ENCODE peak calls at places on chromosome 19, in five cellular contexts. E is A673, V is AG04450, J is PC-3, Z is pancreas. K is an unnamed sample.
A peak's percentile ranks its signal among the peaks of the same experiment; 100 is the strongest.

GRCh38 chr19:7917292-7918061 is 2.7 kb upstream of the SNAPC2 start:
- DNase-seq in E (peak; percentile 79), V (no peak), J (peak; percentile 75), Z (peak; percentile 87), K (peak; percentile 71)

GRCh38 chr19:2782357-2782935 is 627 bp downstream of the SGTA start:
- DNase-seq in E (no peak), V (no peak), J (no peak), Z (no peak), K (peak; percentile 21)

GRCh38 chr19:4910594-4911273 is 1.4 kb downstream of the UHRF1 start:
- DNase-seq in E (peak; percentile 52), V (no peak), J (peak; percentile 80), Z (peak; percentile 66), K (peak; percentile 64)

GRCh38 chr19:28436320-28436719 is 776.6 kb downstream of the UQCRFS1 start:
- DNase-seq in E (no peak), V (no peak), J (no peak), Z (no peak), K (no peak)

GRCh38 chr19:33622505-33622808 is 704 bp downstream of the CHST8 start:
- DNase-seq in E (no peak), V (no peak), J (no peak), Z (no peak), K (no peak)

GRCh38 chr19:34961775-34962174 is 2.3 kb downstream of the ZNF792 start:
- DNase-seq in E (no peak), V (no peak), J (no peak), Z (no peak), K (no peak)

GRCh38 chr19:43290568-43291359 is 21.4 kb upstream of the PSG9 start:
- DNase-seq in E (no peak), V (no peak), J (no peak), Z (no peak), K (peak; percentile 3)

GRCh38 chr19:45217193-45217956 is 27.8 kb downstream of the EXOC3L2 start:
- DNase-seq in E (no peak), V (no peak), J (no peak), Z (peak; percentile 45), K (no peak)

GRCh38 chr19:18590273-18591272 is 2.0 kb downstream of the REX1BD start:
- DNase-seq in E (peak; percentile 94), V (no peak), J (no peak), Z (peak; percentile 64), K (peak; percentile 89)

GRCh38 chr19:1063030-1063908 is 3.7 kb upstream of the ARHGAP45 start:
- DNase-seq in E (no peak), V (no peak), J (peak; percentile 29), Z (peak; percentile 39), K (no peak)

GRCh38 chr19:5093297-5093858 is 124.5 kb downstream of the KDM4B start:
- DNase-seq in E (peak; percentile 84), V (no peak), J (no peak), Z (peak; percentile 77), K (no peak)

GRCh38 chr19:18049390-18049789 is 37.3 kb downstream of the IL12RB1 start:
- DNase-seq in E (no peak), V (no peak), J (no peak), Z (peak; percentile 88), K (no peak)

GRCh38 chr19:8654591-8655339 is 24.3 kb downstream of the NFILZ start:
- DNase-seq in E (peak; percentile 72), V (no peak), J (peak; percentile 65), Z (peak; percentile 81), K (peak; percentile 34)

DNA sequence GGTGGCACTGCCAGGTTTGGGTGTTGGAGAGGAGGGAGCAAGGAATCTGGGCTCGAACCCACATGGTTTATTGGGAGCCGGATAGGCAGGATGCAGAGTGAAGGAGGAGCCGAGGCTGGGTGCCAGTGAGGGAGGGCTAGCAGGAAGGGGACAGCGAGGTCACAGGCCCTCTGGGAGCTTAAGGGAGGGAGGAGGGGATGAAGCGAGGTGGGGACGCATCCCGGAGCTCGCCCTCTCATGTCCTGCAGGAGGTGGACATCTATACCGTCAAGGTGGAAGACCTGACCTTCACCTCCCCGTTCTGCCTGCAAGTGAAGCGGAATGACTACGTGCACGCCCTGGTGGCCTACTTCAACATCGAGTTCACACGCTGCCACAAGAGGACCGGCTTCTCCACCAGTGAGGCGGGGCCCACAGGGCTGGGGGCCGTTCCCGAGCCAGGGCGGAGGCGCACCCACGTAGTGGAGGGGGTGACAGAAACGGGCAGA is 3.5 kb upstream of the ADM5 start:
- DNase-seq in E (no peak), V (no peak), J (no peak), Z (no peak), K (no peak)
- H3K27me3 ChIP-seq in E (no peaks in the 10 kb centered on the region), V (no peaks in the 10 kb centered on the region), J (no peaks in the 10 kb centered on the region), Z (no peaks in the 10 kb centered on the region), K (no peaks in the 10 kb centered on the region)

DNA sequence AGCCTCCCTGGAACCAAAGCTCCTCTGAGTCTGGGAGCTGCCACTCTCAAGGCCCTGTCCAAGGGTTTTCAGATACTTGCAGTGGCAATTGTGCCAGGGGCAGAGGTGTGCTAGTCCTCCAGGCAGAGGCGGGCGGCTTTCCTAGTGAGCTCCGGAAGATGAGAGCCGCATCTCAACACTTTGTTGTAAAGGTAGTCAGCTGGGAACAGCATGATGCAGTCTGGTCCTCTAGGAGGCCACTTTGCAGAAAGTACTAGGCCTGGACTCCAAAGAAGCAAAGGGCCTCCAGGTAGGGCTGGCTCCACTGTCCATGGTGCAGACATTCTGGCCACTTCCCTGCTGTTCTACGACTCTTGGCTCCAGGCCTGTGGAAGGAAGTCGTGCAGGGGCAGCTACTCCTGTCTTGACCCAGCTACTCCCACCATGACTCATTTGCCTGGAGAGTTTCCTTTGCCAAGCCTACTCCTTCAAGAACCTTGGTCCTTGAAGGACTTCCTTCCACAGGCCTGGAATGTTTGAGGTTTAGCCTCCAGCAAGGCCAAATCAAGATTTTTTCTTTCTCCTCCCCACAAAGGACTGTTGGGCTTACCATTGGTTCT is 9.9 kb upstream of the ZNF536 start:
- DNase-seq in E (no peak), V (no peak), J (no peak), Z (no peak), K (no peak)
- H3K27me3 ChIP-seq in E (no peaks in the 10 kb centered on the region), V (no peaks in the 10 kb centered on the region), J (peaks cover 5% of the 10 kb centered on the region), Z (no peaks in the 10 kb centered on the region), K (no peaks in the 10 kb centered on the region)

DNA sequence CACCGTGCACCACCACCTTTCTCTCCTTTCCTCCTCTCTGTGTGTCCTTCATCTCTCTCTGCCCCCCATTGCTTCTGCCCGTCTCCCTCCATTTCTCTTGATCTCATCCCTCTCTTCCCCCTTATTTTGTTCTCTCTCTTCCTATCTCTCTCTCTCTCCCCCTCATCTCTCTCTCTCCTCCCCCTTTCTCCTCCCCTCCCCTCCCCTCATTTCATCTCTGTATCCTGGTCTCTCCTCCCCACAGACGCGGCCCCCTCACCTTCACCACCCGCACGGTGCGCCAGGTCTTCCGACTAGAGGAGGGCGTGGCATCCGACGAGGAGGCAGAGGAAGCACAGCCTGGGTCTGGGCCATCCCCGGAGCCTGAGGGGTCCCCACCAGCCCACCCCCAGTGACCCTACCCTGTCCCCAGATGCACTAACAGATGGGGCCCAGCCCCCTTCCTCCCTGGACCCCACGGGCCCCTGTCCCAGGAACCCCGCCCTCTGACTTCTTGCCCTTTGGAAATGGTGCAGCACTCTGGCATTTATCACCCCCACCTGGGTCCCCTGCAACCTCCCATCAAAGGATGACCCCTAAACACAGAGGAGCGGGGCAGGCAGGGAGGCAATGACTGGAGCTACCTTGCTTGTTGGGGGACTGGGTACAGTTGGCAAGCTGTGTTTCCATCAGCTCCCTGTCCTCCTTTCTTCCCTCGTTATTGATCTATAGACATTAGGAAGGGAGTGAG is 19.6 kb downstream of the KCNC3 start:
- DNase-seq in E (no peak), V (no peak), J (no peak), Z (peak; percentile 30), K (no peak)
- H3K27me3 ChIP-seq in E (peaks cover 10% of the 10 kb centered on the region), V (peaks cover 30% of the 10 kb centered on the region), J (peaks cover 16% of the 10 kb centered on the region), Z (no peaks in the 10 kb centered on the region), K (peaks cover 48% of the 10 kb centered on the region)

GRCh38 chr19:30276312-30276884 is 95.8 kb upstream of the ZNF536 start:
- DNase-seq in E (no peak), V (no peak), J (no peak), Z (no peak), K (no peak)

GRCh38 chr19:30281903-30282302 is 90.3 kb upstream of the ZNF536 start:
- DNase-seq in E (no peak), V (no peak), J (no peak), Z (no peak), K (no peak)

GRCh38 chr19:30277941-30278881 is 94.0 kb upstream of the ZNF536 start:
- DNase-seq in E (no peak), V (no peak), J (no peak), Z (no peak), K (no peak)

GRCh38 chr19:30280018-30280417 is 92.2 kb upstream of the ZNF536 start:
- DNase-seq in E (no peak), V (no peak), J (no peak), Z (no peak), K (no peak)

DNA sequence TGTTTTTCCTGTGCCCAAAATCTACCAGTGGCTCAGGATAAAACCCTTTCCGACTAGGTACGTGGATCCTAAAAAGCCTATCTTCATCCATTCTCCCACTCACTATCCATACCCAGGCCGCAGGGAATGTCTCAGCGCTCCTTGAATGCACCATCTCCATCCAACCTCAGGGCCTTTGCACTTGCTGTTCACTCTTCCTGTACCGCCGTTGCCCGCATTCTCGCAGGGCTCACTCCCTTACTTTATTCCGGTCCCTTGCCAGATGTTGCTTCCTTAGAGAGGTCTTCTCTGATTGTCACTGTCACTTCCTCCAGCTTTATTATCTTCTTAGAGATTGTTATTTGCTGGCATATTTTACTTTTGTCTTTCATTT is 93.3 kb upstream of the ZNF536 start:
- DNase-seq in E (no peak), V (no peak), J (no peak), Z (no peak), K (no peak)
- H3K27me3 ChIP-seq in E (no peaks in the 10 kb centered on the region), V (no peaks in the 10 kb centered on the region), J (peaks cover 9% of the 10 kb centered on the region), Z (no peaks in the 10 kb centered on the region), K (no peaks in the 10 kb centered on the region)

DNA sequence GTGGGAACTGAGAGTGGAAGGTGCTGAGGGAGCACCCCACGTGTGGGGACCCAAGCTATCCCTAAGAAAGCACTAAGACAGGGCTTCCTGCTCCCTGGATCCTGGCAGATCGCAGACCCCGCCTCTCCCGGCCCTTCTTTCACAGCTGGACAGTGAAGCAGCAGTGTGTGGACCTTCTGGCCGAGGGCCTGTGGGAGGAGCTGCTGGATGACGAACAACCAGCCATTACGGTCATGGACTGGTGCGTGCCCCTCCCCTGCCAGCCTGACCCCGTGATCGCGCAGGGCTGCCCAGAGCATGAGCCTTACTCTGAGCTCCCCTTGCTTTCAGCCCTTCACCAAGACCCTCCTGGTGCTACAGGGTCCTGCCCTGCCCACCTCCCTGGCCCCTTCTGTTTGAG is 2.3 kb downstream of the NCCRP1 start:
- DNase-seq in E (no peak), V (peak; percentile 6), J (no peak), Z (peak; percentile 95), K (peak; percentile 18)
- H3K27me3 ChIP-seq in E (peaks cover 56% of the 10 kb centered on the region), V (peaks cover 51% of the 10 kb centered on the region), J (no peaks in the 10 kb centered on the region), Z (no peaks in the 10 kb centered on the region), K (peaks cover 81% of the 10 kb centered on the region)

DNA sequence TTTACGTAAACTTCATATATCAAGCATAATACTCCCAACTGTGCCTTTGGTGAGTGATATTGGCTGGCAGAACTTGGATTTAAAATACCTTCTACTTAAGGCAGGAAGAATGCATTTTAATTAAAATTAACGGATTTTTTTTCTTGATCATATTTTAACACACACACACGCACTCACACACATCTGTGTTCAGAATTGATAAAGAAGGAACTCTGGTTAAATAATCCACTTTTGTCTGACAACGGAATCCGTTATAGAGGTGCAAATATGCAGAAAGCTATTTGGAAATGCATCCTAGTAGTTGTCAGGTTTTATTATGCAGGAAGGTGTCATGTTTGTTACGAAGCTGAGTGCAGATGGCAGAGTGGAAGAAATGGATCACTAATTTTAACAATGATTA is 105.5 kb upstream of the ZNF536 start:
- DNase-seq in E (no peak), V (no peak), J (no peak), Z (no peak), K (no peak)
- H3K27me3 ChIP-seq in E (no peaks in the 10 kb centered on the region), V (no peaks in the 10 kb centered on the region), J (peaks cover 41% of the 10 kb centered on the region), Z (peaks cover 9% of the 10 kb centered on the region), K (peaks cover 4% of the 10 kb centered on the region)

GRCh38 chr19:13234518-13234917 is 84.3 kb downstream of the IER2 start:
- DNase-seq in E (peak; percentile 87), V (no peak), J (peak; percentile 71), Z (no peak), K (peak; percentile 10)
- H3K27me3 ChIP-seq in E (no peaks in the 10 kb centered on the region), V (no peaks in the 10 kb centered on the region), J (no peaks in the 10 kb centered on the region), Z (no peaks in the 10 kb centered on the region), K (peaks cover 14% of the 10 kb centered on the region)

K was measured in mesenchymal stem cell.